ENCODE peak calls at places on chromosome 11, in seven cellular contexts. One of them, this sample, is unnamed. For H3K36me3, the result is how much of the 10 kb centered on the place peaks cover.

GRCh38 chr11:118572914-118573550 is 823 bp downstream of the ARCN1 start:
- DNase-seq in hepatocyte: peak
- DNase-seq in sigmoid colon: no peak
- DNase-seq in heart right ventricle: no peak
- DNase-seq in tibial nerve: no peak
- DNase-seq in stomach: no peak
- DNase-seq in esophagus squamous epithelium: no peak
- DNase-seq in this sample: no peak

GRCh38 chr11:70080763-70081162 is 2.6 kb downstream of the ANO1 start:
- DNase-seq in tibial nerve: no peak
- DNase-seq in heart right ventricle: no peak
- DNase-seq in esophagus squamous epithelium: no peak
- DNase-seq in sigmoid colon: no peak
- DNase-seq in hepatocyte: peak
- DNase-seq in stomach: peak
- DNase-seq in this sample: no peak

GRCh38 chr11:13118194-13118593 is 109.1 kb downstream of the RASSF10 start:
- DNase-seq in tibial nerve: no peak
- DNase-seq in stomach: no peak
- DNase-seq in sigmoid colon: no peak
- DNase-seq in hepatocyte: no peak
- DNase-seq in heart right ventricle: no peak
- DNase-seq in esophagus squamous epithelium: no peak
- DNase-seq in this sample: no peak

GRCh38 chr11:134413334-134414035 is 1.4 kb upstream of the B3GAT1 start:
- DNase-seq in esophagus squamous epithelium: no peak
- DNase-seq in stomach: no peak
- DNase-seq in sigmoid colon: no peak
- DNase-seq in heart right ventricle: no peak
- DNase-seq in hepatocyte: no peak
- DNase-seq in tibial nerve: no peak
- DNase-seq in this sample: no peak

GRCh38 chr11:44304091-44305084 is 5.6 kb downstream of the ALX4 start:
- DNase-seq in stomach: no peak
- DNase-seq in hepatocyte: no peak
- DNase-seq in tibial nerve: no peak
- DNase-seq in esophagus squamous epithelium: no peak
- DNase-seq in heart right ventricle: no peak
- DNase-seq in sigmoid colon: no peak
- DNase-seq in this sample: no peak

GRCh38 chr11:72780291-72781062 is 13.4 kb downstream of the STARD10 start:
- DNase-seq in sigmoid colon: no peak
- DNase-seq in esophagus squamous epithelium: no peak
- DNase-seq in hepatocyte: no peak
- DNase-seq in heart right ventricle: no peak
- DNase-seq in tibial nerve: no peak
- DNase-seq in stomach: no peak
- DNase-seq in this sample: no peak

GRCh38 chr11:45997599-45997998 is 75.1 kb downstream of the LARGE2 start:
- DNase-seq in sigmoid colon: no peak
- DNase-seq in tibial nerve: no peak
- DNase-seq in esophagus squamous epithelium: no peak
- DNase-seq in stomach: no peak
- DNase-seq in heart right ventricle: no peak
- DNase-seq in hepatocyte: no peak
- DNase-seq in this sample: no peak

GRCh38 chr11:82012276-82012675 is 721.4 kb downstream of the FAM181B start:
- DNase-seq in heart right ventricle: no peak
- DNase-seq in stomach: no peak
- DNase-seq in tibial nerve: no peak
- DNase-seq in sigmoid colon: no peak
- DNase-seq in esophagus squamous epithelium: no peak
- DNase-seq in hepatocyte: no peak
- DNase-seq in this sample: no peak

GRCh38 chr11:3732671-3733070 is 61.5 kb upstream of the CHRNA10 start:
- DNase-seq in tibial nerve: no peak
- DNase-seq in heart right ventricle: no peak
- DNase-seq in esophagus squamous epithelium: no peak
- DNase-seq in stomach: no peak
- DNase-seq in sigmoid colon: no peak
- DNase-seq in hepatocyte: no peak
- DNase-seq in this sample: no peak

GRCh38 chr11:40104941-40105550 is 1354.4 kb downstream of the LRRC4C start:
- DNase-seq in sigmoid colon: no peak
- DNase-seq in heart right ventricle: no peak
- DNase-seq in hepatocyte: no peak
- DNase-seq in tibial nerve: no peak
- DNase-seq in stomach: no peak
- DNase-seq in esophagus squamous epithelium: no peak
- DNase-seq in this sample: no peak

GRCh38 chr11:79439430-79439892 is 1.4 kb downstream of the TENM4 start:
- DNase-seq in sigmoid colon: no peak
- DNase-seq in esophagus squamous epithelium: no peak
- DNase-seq in tibial nerve: no peak
- DNase-seq in hepatocyte: peak
- DNase-seq in heart right ventricle: no peak
- DNase-seq in stomach: no peak
- DNase-seq in this sample: no peak

GRCh38 chr11:14117632-14118031 is 155.1 kb downstream of the SPON1 start:
- DNase-seq in hepatocyte: no peak
- DNase-seq in stomach: no peak
- DNase-seq in heart right ventricle: no peak
- DNase-seq in tibial nerve: no peak
- DNase-seq in sigmoid colon: no peak
- DNase-seq in esophagus squamous epithelium: no peak
- DNase-seq in this sample: no peak

GRCh38 chr11:74377689-74378088 is 20.5 kb downstream of the PGM2L1 start:
- DNase-seq in hepatocyte: no peak
- DNase-seq in tibial nerve: no peak
- DNase-seq in stomach: no peak
- DNase-seq in heart right ventricle: no peak
- DNase-seq in sigmoid colon: no peak
- DNase-seq in esophagus squamous epithelium: no peak
- DNase-seq in this sample: no peak

GRCh38 chr11:8360086-8360828 is 96.6 kb upstream of the LMO1 start:
- DNase-seq in tibial nerve: no peak
- DNase-seq in esophagus squamous epithelium: no peak
- DNase-seq in heart right ventricle: no peak
- DNase-seq in stomach: no peak
- DNase-seq in sigmoid colon: peak
- DNase-seq in hepatocyte: peak
- DNase-seq in this sample: no peak

GRCh38 chr11:44346983-44347382 is 37.0 kb upstream of the ALX4 start:
- DNase-seq in heart right ventricle: no peak
- DNase-seq in hepatocyte: no peak
- DNase-seq in tibial nerve: no peak
- DNase-seq in sigmoid colon: no peak
- DNase-seq in stomach: no peak
- DNase-seq in esophagus squamous epithelium: no peak
- DNase-seq in this sample: no peak

GRCh38 chr11:27621440-27622161 is 78.7 kb downstream of the BDNF start:
- DNase-seq in heart right ventricle: peak
- DNase-seq in esophagus squamous epithelium: no peak
- DNase-seq in tibial nerve: no peak
- DNase-seq in stomach: no peak
- DNase-seq in hepatocyte: no peak
- DNase-seq in sigmoid colon: no peak
- DNase-seq in this sample: no peak

GRCh38 chr11:74685905-74686304 is 45.3 kb downstream of the CHRDL2 start:
- DNase-seq in tibial nerve: peak
- DNase-seq in hepatocyte: no peak
- DNase-seq in stomach: no peak
- DNase-seq in esophagus squamous epithelium: no peak
- DNase-seq in sigmoid colon: peak
- DNase-seq in heart right ventricle: no peak
- DNase-seq in this sample: no peak

GRCh38 chr11:117201516-117201866 is 2.3 kb downstream of the TAGLN start:
- DNase-seq in hepatocyte: no peak
- DNase-seq in stomach: no peak
- DNase-seq in heart right ventricle: no peak
- DNase-seq in tibial nerve: no peak
- DNase-seq in sigmoid colon: no peak
- DNase-seq in esophagus squamous epithelium: no peak
- DNase-seq in this sample: no peak

GRCh38 chr11:61359541-61359940 is 2.1 kb downstream of the CYB561A3 start:
- DNase-seq in tibial nerve: no peak
- DNase-seq in stomach: no peak
- DNase-seq in sigmoid colon: no peak
- DNase-seq in esophagus squamous epithelium: no peak
- DNase-seq in hepatocyte: peak
- DNase-seq in heart right ventricle: no peak
- DNase-seq in this sample: no peak

GRCh38 chr11:129625930-129626329 is 189.7 kb upstream of the TMEM45B start:
- DNase-seq in hepatocyte: no peak
- DNase-seq in esophagus squamous epithelium: no peak
- DNase-seq in sigmoid colon: no peak
- DNase-seq in stomach: no peak
- DNase-seq in heart right ventricle: no peak
- DNase-seq in tibial nerve: no peak
- DNase-seq in this sample: no peak

GRCh38 chr11:128868851-128869671 is 2.0 kb upstream of the KCNJ1 start:
- DNase-seq in stomach: no peak
- DNase-seq in heart right ventricle: no peak
- DNase-seq in esophagus squamous epithelium: no peak
- DNase-seq in sigmoid colon: no peak
- DNase-seq in hepatocyte: no peak
- DNase-seq in tibial nerve: no peak
- DNase-seq in this sample: no peak

GRCh38 chr11:90407350-90407749 is 184.5 kb upstream of the CHORDC1 start:
- DNase-seq in sigmoid colon: no peak
- DNase-seq in heart right ventricle: no peak
- DNase-seq in stomach: no peak
- DNase-seq in tibial nerve: no peak
- DNase-seq in hepatocyte: no peak
- DNase-seq in esophagus squamous epithelium: no peak
- DNase-seq in this sample: no peak

GRCh38 chr11:133815636-133816035 is 29.7 kb downstream of the SPATA19 start:
- DNase-seq in stomach: no peak
- DNase-seq in hepatocyte: no peak
- DNase-seq in tibial nerve: no peak
- DNase-seq in sigmoid colon: no peak
- DNase-seq in heart right ventricle: no peak
- DNase-seq in esophagus squamous epithelium: no peak
- DNase-seq in this sample: no peak

GRCh38 chr11:19739872-19740271 is 27.2 kb downstream of the NAV2 start:
- DNase-seq in heart right ventricle: no peak
- DNase-seq in esophagus squamous epithelium: no peak
- DNase-seq in hepatocyte: peak
- DNase-seq in stomach: no peak
- DNase-seq in sigmoid colon: peak
- DNase-seq in tibial nerve: no peak
- DNase-seq in this sample: no peak

GRCh38 chr11:8297781-8298440 is 34.2 kb upstream of the LMO1 start:
- DNase-seq in sigmoid colon: peak
- DNase-seq in hepatocyte: no peak
- DNase-seq in heart right ventricle: no peak
- DNase-seq in stomach: peak
- DNase-seq in tibial nerve: no peak
- DNase-seq in esophagus squamous epithelium: no peak
- DNase-seq in this sample: no peak

GRCh38 chr11:125950696-125951645 is 5.1 kb downstream of the VSIG10L2 start:
- DNase-seq in esophagus squamous epithelium: no peak
- DNase-seq in stomach: no peak
- DNase-seq in hepatocyte: no peak
- DNase-seq in tibial nerve: no peak
- DNase-seq in heart right ventricle: peak
- DNase-seq in sigmoid colon: peak
- DNase-seq in this sample: no peak

DNA sequence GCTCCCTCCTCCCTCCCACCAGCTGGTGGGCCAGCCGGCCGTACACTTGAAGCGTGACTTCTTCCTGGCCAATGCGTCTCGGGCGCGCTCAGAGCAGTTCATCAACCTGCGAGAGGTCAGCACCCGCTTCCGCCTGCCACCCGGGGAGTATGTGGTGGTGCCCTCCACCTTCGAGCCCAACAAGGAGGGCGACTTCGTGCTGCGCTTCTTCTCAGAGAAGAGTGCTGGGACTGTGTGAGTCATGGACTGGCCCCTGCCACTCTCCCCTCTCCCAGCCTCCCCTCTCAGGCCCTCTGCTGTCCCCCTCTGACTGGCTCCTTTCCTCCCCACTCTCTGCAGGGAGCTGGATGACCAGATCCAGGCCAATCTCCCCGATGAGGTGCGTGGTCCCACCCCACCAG is 24.7 kb downstream of the CAPN1 start:
- DNase-seq in stomach: peak
- DNase-seq in sigmoid colon: peak
- DNase-seq in tibial nerve: no peak
- DNase-seq in esophagus squamous epithelium: no peak
- DNase-seq in hepatocyte: no peak
- DNase-seq in heart right ventricle: no peak
- DNase-seq in this sample: no peak
- H3K36me3 ChIP-seq in stomach: half or more
- H3K36me3 ChIP-seq in sigmoid colon: half or more
- H3K36me3 ChIP-seq in tibial nerve: half or more
- H3K36me3 ChIP-seq in esophagus squamous epithelium: half or more
- H3K36me3 ChIP-seq in hepatocyte: under half
- H3K36me3 ChIP-seq in heart right ventricle: half or more
- H3K36me3 ChIP-seq in this sample: under half

GRCh38 chr11:131504199-131504949 is 134.0 kb downstream of the NTM start:
- DNase-seq in sigmoid colon: no peak
- DNase-seq in esophagus squamous epithelium: no peak
- DNase-seq in tibial nerve: no peak
- DNase-seq in stomach: peak
- DNase-seq in heart right ventricle: no peak
- DNase-seq in hepatocyte: peak
- DNase-seq in this sample: no peak
- TF ChIP-seq CTCF in sigmoid colon: no peak
- TF ChIP-seq CTCF in esophagus squamous epithelium: peak
- TF ChIP-seq CTCF in tibial nerve: no peak
- TF ChIP-seq CTCF in stomach: no peak
- TF ChIP-seq CTCF in heart right ventricle: peak
- TF ChIP-seq CTCF in hepatocyte: peak
- TF ChIP-seq CTCF in this sample: no peak

GRCh38 chr11:57313071-57313787 is 11.5 kb downstream of the TNKS1BP1 start:
- DNase-seq in tibial nerve: no peak
- DNase-seq in stomach: peak
- DNase-seq in sigmoid colon: peak
- DNase-seq in esophagus squamous epithelium: no peak
- DNase-seq in hepatocyte: peak
- DNase-seq in heart right ventricle: no peak
- DNase-seq in this sample: no peak
- H3K4me3 ChIP-seq in tibial nerve: no peak
- H3K4me3 ChIP-seq in stomach: no peak
- H3K4me3 ChIP-seq in sigmoid colon: no peak
- H3K4me3 ChIP-seq in esophagus squamous epithelium: no peak
- H3K4me3 ChIP-seq in hepatocyte: no peak
- H3K4me3 ChIP-seq in heart right ventricle: no peak
- H3K4me3 ChIP-seq in this sample: no peak

DNA sequence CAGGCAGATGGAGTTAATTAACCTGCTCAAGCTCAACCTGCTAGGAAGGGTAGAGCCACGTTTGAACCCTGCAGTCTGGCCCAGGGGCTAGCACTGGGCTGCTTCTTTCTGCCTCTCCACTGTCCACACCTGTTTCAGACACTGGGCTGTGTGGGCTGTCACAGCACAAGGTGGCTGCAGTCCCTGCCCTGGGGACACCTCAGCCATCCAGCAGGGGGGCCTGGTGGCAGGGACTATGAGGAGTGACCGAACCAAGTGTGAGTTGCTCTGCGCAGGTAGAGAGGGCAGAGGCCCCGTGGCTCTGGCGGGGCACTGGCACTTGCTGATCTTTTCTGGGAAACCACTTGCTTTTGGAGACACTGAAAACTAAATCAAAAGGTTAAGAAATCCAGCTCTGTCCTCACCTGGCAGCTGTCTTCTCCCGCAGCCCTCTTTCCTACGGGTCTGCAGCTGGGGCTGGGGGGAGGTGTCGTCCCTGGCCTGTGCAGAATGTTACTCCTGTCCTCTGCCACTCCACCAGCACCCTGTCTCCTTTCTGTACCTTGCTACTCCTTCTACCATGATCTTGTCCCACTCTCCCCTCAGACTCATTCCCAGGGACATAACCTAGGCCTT is 5.8 kb downstream of the BAD start:
- DNase-seq in tibial nerve: no peak
- DNase-seq in heart right ventricle: no peak
- DNase-seq in stomach: no peak
- DNase-seq in hepatocyte: no peak
- DNase-seq in esophagus squamous epithelium: no peak
- DNase-seq in sigmoid colon: no peak
- DNase-seq in this sample: no peak
- H3K36me3 ChIP-seq in tibial nerve: half or more
- H3K36me3 ChIP-seq in heart right ventricle: half or more
- H3K36me3 ChIP-seq in stomach: half or more
- H3K36me3 ChIP-seq in hepatocyte: under half
- H3K36me3 ChIP-seq in esophagus squamous epithelium: under half
- H3K36me3 ChIP-seq in sigmoid colon: half or more
- H3K36me3 ChIP-seq in this sample: under half

This sample was measured in Caco-2.